ENCODE peak calls at places on chromosomes 2 and 18, in four cellular contexts. L, Y, U and R are unnamed samples.

GRCh38 chr2:239829326-239829725 is 195.8 kb downstream of the NDUFA10 start:
- DNase-seq in L (no peak), Y (no peak), U (no peak), R (peak)

GRCh38 chr2:213237251-213237650 is 47.0 kb upstream of the SPAG16 start:
- DNase-seq in L (no peak), Y (no peak), U (no peak), R (peak)

GRCh38 chr18:5628512-5629255 is 84.9 kb upstream of the EPB41L3 start:
- DNase-seq in L (peak), Y (no peak), U (no peak), R (peak)

GRCh38 chr2:63841254-63842022 is at the start of gene UGP2:
- DNase-seq in L (peak), Y (peak), U (peak), R (peak)

GRCh38 chr2:181038796-181039195 is 58.4 kb downstream of the UBE2E3 start:
- DNase-seq in L (no peak), Y (no peak), U (peak), R (no peak)

GRCh38 chr2:27408601-27409320 is 630 bp downstream of the PPM1G start:
- DNase-seq in L (peak), Y (peak), U (no peak), R (no peak)

GRCh38 chr18:79442508-79443221 is 46.9 kb downstream of the NFATC1 start:
- DNase-seq in L (no peak), Y (no peak), U (no peak), R (no peak)

GRCh38 chr2:84886791-84887190 is 5.9 kb upstream of the TRABD2A start:
- DNase-seq in L (no peak), Y (no peak), U (no peak), R (no peak)

GRCh38 chr2:190235101-190235500 is 84.5 kb downstream of the HIBCH start:
- DNase-seq in L (no peak), Y (no peak), U (no peak), R (no peak)

GRCh38 chr2:173571021-173571821 is 216.5 kb downstream of the CDCA7 start:
- DNase-seq in L (no peak), Y (no peak), U (no peak), R (peak)

GRCh38 chr2:220228310-220229006 is 601.0 kb downstream of the SLC4A3 start:
- DNase-seq in L (peak), Y (no peak), U (peak), R (peak)

GRCh38 chr2:202307690-202308089 is 42.1 kb downstream of the NOP58 start:
- DNase-seq in L (no peak), Y (no peak), U (no peak), R (no peak)

GRCh38 chr2:174341301-174341994 is 6.7 kb downstream of the SP9 start:
- DNase-seq in L (peak), Y (peak), U (peak), R (peak)

GRCh38 chr2:219562049-219563020 is 9.0 kb downstream of the OBSL1 start:
- DNase-seq in L (no peak), Y (no peak), U (no peak), R (no peak)

GRCh38 chr2:204892506-204893255 is 347.4 kb downstream of the PARD3B start:
- DNase-seq in L (peak), Y (no peak), U (no peak), R (no peak)

GRCh38 chr2:179096090-179096489 is 46.2 kb upstream of the CCDC141 start:
- DNase-seq in L (no peak), Y (no peak), U (no peak), R (no peak)

GRCh38 chr2:133566967-133567645 is 1.2 kb downstream of the NCKAP5 start:
- DNase-seq in L (peak), Y (no peak), U (peak), R (peak)

GRCh38 chr2:62216616-62217015 is 20.7 kb downstream of the B3GNT2 start:
- DNase-seq in L (peak), Y (no peak), U (peak), R (no peak)

GRCh38 chr2:119222213-119222612 is 1.4 kb upstream of the STEAP3 start:
- DNase-seq in L (no peak), Y (no peak), U (no peak), R (no peak)

GRCh38 chr18:41266616-41267015 is 688.4 kb upstream of the PIK3C3 start:
- DNase-seq in L (no peak), Y (no peak), U (peak), R (peak)

GRCh38 chr2:207161247-207161646 is 4.5 kb downstream of the KLF7 start:
- DNase-seq in L (no peak), Y (no peak), U (no peak), R (no peak)

GRCh38 chr18:75116809-75117208 is 92.1 kb downstream of the PTGR3 start:
- DNase-seq in L (no peak), Y (no peak), U (no peak), R (peak)

GRCh38 chr2:26558271-26559043 is 80.5 kb upstream of the OTOF start:
- DNase-seq in L (no peak), Y (no peak), U (no peak), R (no peak)

GRCh38 chr18:79496237-79496977 is 100.7 kb downstream of the NFATC1 start:
- DNase-seq in L (no peak), Y (no peak), U (no peak), R (no peak)

GRCh38 chr2:45131587-45131986 is 122.3 kb upstream of the SIX2 start:
- DNase-seq in L (no peak), Y (no peak), U (no peak), R (peak)

GRCh38 chr18:24930974-24931373 is 421.0 kb downstream of the ZNF521 start:
- DNase-seq in L (no peak), Y (no peak), U (no peak), R (no peak)

GRCh38 chr2:113370030-113370429 is 67.5 kb upstream of the ZNG1B start:
- DNase-seq in L (no peak), Y (no peak), U (no peak), R (no peak)

GRCh38 chr18:59669872-59670657 is 27.2 kb downstream of the CCBE1 start:
- DNase-seq in L (no peak), Y (no peak), U (peak), R (no peak)

GRCh38 chr2:120858361-120858760 is 122.7 kb downstream of the GLI2 start:
- DNase-seq in L (no peak), Y (no peak), U (no peak), R (no peak)

GRCh38 chr2:48131503-48132293 is 225.4 kb upstream of the FBXO11 start:
- DNase-seq in L (peak), Y (no peak), U (no peak), R (no peak)

GRCh38 chr2:42102606-42103450 is 55.0 kb downstream of the PKDCC start:
- DNase-seq in L (no peak), Y (no peak), U (no peak), R (peak)

GRCh38 chr2:199603748-199604291 is 146.1 kb upstream of the SATB2 start:
- DNase-seq in L (no peak), Y (no peak), U (no peak), R (no peak)

GRCh38 chr2:235638541-235639192 is 144.8 kb downstream of the AGAP1 start:
- DNase-seq in L (no peak), Y (no peak), U (no peak), R (no peak)

GRCh38 chr2:112818094-112818902 is 18.3 kb downstream of the IL1B start:
- DNase-seq in L (no peak), Y (no peak), U (no peak), R (no peak)